ENCODE peak calls at places on chromosomes 4 and X, in five cellular contexts. N, E, L, D and Q are unnamed samples.

GRCh38 chrX:124239911-124240310 is 92.5 kb upstream of the TEX13D start:
- DNase-seq in L (no peak), N (no peak), E (no peak), D (no peak), Q (peak)

GRCh38 chrX:45449982-45450381 is 249.3 kb upstream of the DIPK2B start:
- DNase-seq in D (no peak), E (no peak), N (no peak), L (no peak), Q (no peak)

GRCh38 chrX:120302434-120302833 is 8.8 kb downstream of the TMEM255A start:
- DNase-seq in E (peak), N (peak), L (no peak), D (peak), Q (peak)

GRCh38 chr4:176789955-176790354 is 2.8 kb downstream of the VEGFC start:
- DNase-seq in D (no peak), L (no peak), N (no peak), E (peak), Q (no peak)

GRCh38 chr4:15654556-15655222 is 468 bp downstream of the FBXL5 start:
- DNase-seq in D (peak), E (peak), N (peak), L (peak), Q (no peak)

GRCh38 chrX:68867458-68868166 is 38.8 kb downstream of the EFNB1 start:
- DNase-seq in E (peak), N (no peak), L (no peak), D (no peak), Q (no peak)

GRCh38 chrX:123077671-123078070 is 106.4 kb upstream of the GRIA3 start:
- DNase-seq in N (no peak), E (no peak), L (no peak), D (no peak), Q (no peak)

GRCh38 chr4:41750624-41751324 is 2.2 kb upstream of the PHOX2B start:
- DNase-seq in E (no peak), L (no peak), N (no peak), D (no peak), Q (no peak)

GRCh38 chr4:185865901-185866328 is 53.9 kb upstream of the SORBS2 start:
- DNase-seq in D (no peak), L (no peak), E (no peak), N (peak), Q (no peak)

GRCh38 chrX:95764972-95765451 is 919.6 kb upstream of the DIAPH2 start:
- DNase-seq in E (peak), N (no peak), D (no peak), L (no peak), Q (no peak)

GRCh38 chr4:58502839-58503238 is 1392.7 kb upstream of the IGFBP7 start:
- DNase-seq in D (no peak), L (no peak), E (no peak), N (no peak), Q (no peak)

GRCh38 chrX:114930227-114930626 is 87.2 kb downstream of the IL13RA2 start:
- DNase-seq in E (no peak), N (no peak), L (no peak), D (no peak), Q (no peak)

GRCh38 chrX:132568291-132568690 is 79.5 kb upstream of the MBNL3 start:
- DNase-seq in N (no peak), E (no peak), L (no peak), D (no peak), Q (no peak)

GRCh38 chr4:106369456-106370060 is 980 bp upstream of the GIMD1 start:
- DNase-seq in E (peak), D (no peak), N (no peak), L (no peak), Q (no peak)

GRCh38 chr4:4590496-4590895 is 48.6 kb upstream of the STX18 start:
- DNase-seq in D (no peak), L (no peak), N (no peak), E (no peak), Q (no peak)
- H3K27ac ChIP-seq in D (no peak), L (no peak), N (no peak), E (no peak), Q (no peak)

DNA sequence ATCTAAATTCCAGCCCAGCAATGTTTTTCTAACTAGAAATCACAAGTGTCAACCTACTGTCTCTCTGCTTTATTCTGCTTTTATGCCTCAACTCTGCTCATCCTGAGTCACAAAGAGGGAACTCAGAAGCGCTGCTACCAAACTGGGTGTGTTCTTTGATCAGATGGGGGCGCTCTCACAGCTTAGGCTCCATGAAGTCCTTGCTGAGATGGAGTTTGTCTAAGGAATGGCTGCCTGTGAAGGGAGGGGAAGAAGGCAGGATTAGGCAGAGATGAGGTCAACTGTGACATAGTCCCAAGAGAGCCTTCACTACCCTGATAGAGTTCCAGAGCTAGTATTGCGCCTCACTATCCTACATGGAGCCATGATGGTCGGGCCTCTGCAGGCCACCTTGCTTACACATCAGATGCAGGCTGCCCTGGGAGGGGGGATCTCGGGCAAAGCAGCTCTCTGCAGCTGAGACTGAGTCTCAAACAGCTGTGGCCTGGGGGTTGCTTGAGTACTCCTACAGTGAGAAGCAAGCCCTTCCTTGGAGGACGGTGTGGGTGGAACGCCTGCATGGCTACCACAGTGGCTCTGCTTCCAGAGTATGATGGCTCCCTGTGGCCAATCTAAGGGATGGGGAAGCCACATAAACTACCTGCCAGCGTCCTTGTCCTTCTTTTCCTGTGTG is 219.9 kb downstream of the CCNG2 start:
- DNase-seq in N (no peak), E (no peak), D (no peak), L (no peak), Q (no peak)
- H3K27ac ChIP-seq in N (no peak), E (no peak), D (no peak), L (no peak), Q (no peak)

DNA sequence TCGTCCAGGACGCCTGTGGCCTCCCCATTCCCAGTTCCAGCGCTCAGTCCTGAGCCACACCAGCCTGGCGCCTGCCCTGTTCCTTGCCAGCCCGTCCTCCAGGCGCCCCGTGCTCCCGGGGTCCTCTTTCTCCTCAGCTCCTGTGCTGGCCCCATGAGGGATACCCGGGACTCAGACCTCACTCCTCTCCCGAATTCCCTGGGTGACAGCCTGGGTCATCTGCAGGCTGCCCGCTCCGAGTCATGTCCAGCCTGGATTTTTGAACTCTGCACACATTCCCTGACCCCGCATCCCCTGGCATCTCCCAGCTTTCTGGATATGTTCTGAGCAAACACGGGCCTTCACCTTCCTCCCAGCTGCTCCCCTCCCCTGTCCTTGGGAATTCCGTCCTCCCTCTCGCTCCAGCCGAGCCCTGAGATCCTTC is 14.9 kb upstream of the ADD1 start:
- DNase-seq in E (no peak), L (no peak), D (no peak), N (no peak), Q (no peak)
- H3K27ac ChIP-seq in E (no peak), L (no peak), D (no peak), N (no peak), Q (no peak)

DNA sequence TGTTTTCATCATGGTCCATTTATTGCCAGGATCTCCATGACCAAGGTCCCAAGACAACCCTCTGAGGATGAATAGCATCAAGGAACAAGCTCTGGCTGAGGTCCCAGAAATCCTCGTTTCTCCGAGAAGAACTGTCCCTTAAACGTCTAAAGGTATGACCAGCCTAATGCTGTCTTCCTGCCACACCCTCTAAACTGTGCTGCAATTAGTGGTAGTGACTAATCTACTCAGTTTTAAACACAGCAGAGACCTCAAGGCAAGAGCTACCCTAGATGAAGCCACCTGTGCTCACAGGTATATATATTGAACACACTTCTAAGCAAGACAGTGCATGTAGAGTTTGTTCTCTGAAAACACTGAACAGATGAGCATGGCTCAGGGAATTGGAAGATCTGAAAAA is 173.8 kb upstream of the VCX3A start:
- DNase-seq in L (no peak), D (no peak), N (no peak), E (no peak), Q (no peak)
- H3K27ac ChIP-seq in L (no peak), D (no peak), N (no peak), E (no peak), Q (no peak)

DNA sequence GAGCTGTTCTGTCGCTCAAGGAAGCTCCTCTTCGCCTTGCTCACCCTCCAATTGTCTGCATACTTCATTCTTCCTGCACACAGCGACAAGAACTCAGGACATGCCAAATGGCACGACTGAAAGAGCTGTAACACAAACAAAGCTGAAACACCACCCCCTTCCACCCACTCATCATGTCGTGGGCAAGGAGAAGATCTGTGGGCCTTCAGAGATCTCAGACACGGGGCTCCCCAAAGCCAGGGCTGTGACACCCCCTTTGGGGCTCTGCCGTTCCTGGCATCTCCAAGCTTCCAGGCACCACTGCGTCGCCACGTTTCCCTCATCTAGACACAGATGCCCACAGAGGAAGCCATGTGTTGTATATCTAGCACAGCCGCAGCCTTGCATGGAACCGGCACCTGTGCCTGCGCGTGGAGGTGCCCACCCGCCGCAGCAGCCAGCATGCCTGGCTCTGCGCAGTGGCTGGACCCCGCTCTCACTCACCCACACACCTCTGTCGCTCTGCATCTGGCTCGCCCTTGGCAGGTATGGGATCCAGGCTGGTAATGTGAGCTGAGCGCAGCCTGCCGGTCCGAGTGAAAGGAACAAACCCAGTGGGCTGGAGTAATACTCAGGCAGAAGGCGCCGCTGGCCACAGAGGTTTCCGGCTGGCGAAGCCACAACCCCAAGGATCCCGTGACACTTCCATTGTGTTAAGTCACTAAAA is 676.4 kb upstream of the INTU start:
- DNase-seq in L (no peak), D (no peak), E (no peak), N (no peak), Q (no peak)
- H3K27ac ChIP-seq in L (no peak), D (no peak), E (no peak), N (no peak), Q (peak)